ENCODE peak calls at places on chromosome 11, in four cellular contexts. R is IMR-90, W is H1, M is H9. Z is an unnamed sample.

GRCh38 chr11:103892603-103893002 is 143.8 kb upstream of the DDI1 start:
- DNase-seq in M (no peak), R (peak), W (no peak), Z (peak)

GRCh38 chr11:45654741-45655283 is 10.6 kb downstream of the CHST1 start:
- DNase-seq in W (no peak), M (no peak), R (no peak), Z (no peak)

GRCh38 chr11:46288451-46288850 is 11.0 kb downstream of the CREB3L1 start:
- DNase-seq in W (no peak), M (no peak), R (no peak), Z (no peak)

GRCh38 chr11:587978-588380 is 11.7 kb downstream of the PHRF1 start:
- DNase-seq in W (no peak), R (peak), M (no peak), Z (peak)

GRCh38 chr11:2928605-2929510 is at the start of gene PHLDA2:
- DNase-seq in W (peak), M (peak), R (peak), Z (peak)

GRCh38 chr11:131579932-131580387 is 209.5 kb downstream of the NTM start:
- DNase-seq in M (peak), W (peak), R (peak), Z (peak)

GRCh38 chr11:57306156-57306876 is 18.4 kb downstream of the TNKS1BP1 start:
- DNase-seq in M (no peak), R (peak), W (no peak), Z (no peak)

GRCh38 chr11:77085652-77086051 is 17.0 kb upstream of the OMP start:
- DNase-seq in W (no peak), R (no peak), M (no peak), Z (no peak)

GRCh38 chr11:33160147-33160546 is 1.1 kb downstream of the CSTF3 start:
- DNase-seq in R (peak), W (no peak), M (no peak), Z (peak)

GRCh38 chr11:33158596-33158995 is 2.7 kb downstream of the CSTF3 start:
- DNase-seq in M (no peak), R (no peak), W (no peak), Z (peak)

GRCh38 chr11:33161120-33162005 is at the start of gene CSTF3:
- DNase-seq in M (peak), W (peak), R (peak), Z (peak)

GRCh38 chr11:33157103-33158027 is 3.9 kb downstream of the CSTF3 start:
- DNase-seq in R (no peak), M (no peak), W (no peak), Z (no peak)

GRCh38 chr11:33160587-33160986 is 693 bp downstream of the CSTF3 start:
- DNase-seq in W (no peak), M (no peak), R (no peak), Z (no peak)
- H3K23ac ChIP-seq in W (no peak), M (no peak), R (peak), Z (no peak)

DNA sequence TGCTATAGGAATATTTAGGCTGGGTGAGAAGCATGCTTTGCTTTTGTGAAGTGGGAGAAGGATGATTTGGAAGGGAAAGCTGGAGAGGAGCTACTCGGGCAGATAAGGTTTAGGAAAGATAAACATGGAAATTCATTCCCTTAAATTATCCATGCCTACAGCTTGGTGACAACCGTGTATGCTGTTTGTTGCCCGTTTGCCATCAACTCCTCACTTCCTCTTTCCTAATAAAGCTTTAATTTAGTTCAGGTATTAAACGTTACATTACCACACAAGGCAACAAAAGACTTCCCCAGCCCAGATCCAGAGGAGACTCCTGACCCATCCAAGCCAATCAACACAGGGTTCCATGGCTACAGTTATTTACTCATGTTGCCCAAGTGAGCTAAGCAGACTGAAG is 101.8 kb upstream of the GRAMD1B start:
- DNase-seq in M (no peak), R (no peak), W (no peak), Z (no peak)
- H4K5ac ChIP-seq in M (no peak), R (no peak), W (no peak), Z (no peak)

DNA sequence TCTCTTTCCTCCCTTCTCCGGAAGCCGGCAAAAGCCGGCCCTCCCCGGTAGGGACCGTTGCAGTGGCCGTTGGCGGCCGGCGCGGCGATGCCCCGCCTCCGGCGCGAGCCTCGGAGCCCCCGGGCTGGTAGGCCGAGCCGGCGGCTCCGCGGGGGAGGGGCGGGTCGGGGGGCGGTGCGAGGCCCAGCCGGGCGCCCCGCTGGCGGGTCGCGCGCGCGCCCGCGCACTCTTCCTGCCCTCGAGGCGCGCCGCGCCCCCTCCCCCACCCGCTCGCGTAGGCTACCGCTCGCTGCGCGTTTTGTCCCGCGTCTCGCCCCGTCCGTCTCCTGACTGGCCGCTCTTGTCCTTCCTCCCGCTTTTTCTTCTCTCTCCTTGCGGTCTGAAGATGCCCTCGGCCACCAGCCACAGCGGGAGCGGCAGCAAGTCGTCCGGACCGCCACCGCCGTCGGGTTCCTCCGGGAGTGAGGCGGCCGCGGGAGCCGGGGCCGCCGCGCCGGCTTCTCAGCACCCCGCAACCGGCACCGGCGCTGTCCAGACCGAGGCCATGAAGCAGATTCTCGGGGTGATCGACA is 591 bp downstream of the CAPRIN1 start:
- DNase-seq in R (peak), W (peak), M (peak), Z (peak)
- H3K23ac ChIP-seq in R (peak), W (no peak), M (no peak), Z (peak)

GRCh38 chr11:48170840-48171233 is 45.8 kb upstream of the OR4B1 start:
- DNase-seq in M (no peak), W (no peak), R (peak), Z (no peak)

GRCh38 chr11:48169706-48170105 is 46.9 kb upstream of the OR4B1 start:
- DNase-seq in M (no peak), R (peak), W (no peak), Z (no peak)

GRCh38 chr11:48169259-48169658 is 47.4 kb upstream of the OR4B1 start:
- DNase-seq in W (no peak), R (no peak), M (no peak), Z (no peak)

GRCh38 chr11:48168815-48169214 is 47.8 kb upstream of the OR4B1 start:
- DNase-seq in R (no peak), W (no peak), M (no peak), Z (no peak)

DNA sequence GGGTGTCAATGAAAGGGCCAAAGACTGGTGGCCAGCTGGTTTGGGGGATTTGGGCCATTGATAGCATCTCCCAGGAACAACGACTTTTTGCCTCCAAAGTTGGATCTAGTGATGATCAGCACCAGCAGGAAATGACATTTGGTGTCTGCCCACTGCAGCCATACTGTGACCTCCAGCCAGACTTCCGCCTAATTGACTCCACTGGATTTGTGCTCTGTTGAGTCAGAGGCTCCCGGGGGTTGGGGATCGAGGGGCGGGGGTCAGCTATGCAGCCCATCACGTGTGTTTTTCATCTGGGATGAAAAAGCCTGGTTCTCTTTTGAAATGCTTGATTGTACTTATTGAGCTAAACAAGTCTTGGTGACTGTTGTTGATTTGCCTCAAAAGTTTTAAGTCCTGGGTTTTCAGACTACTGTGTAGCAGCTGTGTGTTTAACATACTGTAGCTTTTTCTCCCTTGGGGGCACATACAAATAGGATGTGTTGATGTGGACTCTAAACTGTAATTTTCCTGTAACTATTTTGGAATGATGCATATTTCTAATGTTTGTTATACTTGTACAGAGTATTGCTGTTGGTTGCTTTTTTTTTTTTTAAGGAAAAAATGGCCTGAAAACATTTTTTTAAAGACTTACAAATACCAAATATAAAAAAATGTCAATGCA is 46.3 kb upstream of the OR4B1 start:
- DNase-seq in M (no peak), R (peak), W (no peak), Z (peak)
- H4K5ac ChIP-seq in M (no peak), R (peak), W (no peak), Z (no peak)

GRCh38 chr11:47407746-47408590 is at the start of gene SLC39A13:
- DNase-seq in M (peak), W (peak), R (peak), Z (peak)

GRCh38 chr11:47409440-47410403 is 1.3 kb downstream of the SLC39A13 start:
- DNase-seq in R (no peak), W (no peak), M (no peak), Z (no peak)

GRCh38 chr11:47410404-47411264 is 2.2 kb downstream of the SLC39A13 start:
- DNase-seq in W (no peak), R (no peak), M (no peak), Z (no peak)

GRCh38 chr11:47406896-47407745 is 1.3 kb upstream of the SLC39A13 start:
- DNase-seq in M (peak), W (no peak), R (peak), Z (peak)

DNA sequence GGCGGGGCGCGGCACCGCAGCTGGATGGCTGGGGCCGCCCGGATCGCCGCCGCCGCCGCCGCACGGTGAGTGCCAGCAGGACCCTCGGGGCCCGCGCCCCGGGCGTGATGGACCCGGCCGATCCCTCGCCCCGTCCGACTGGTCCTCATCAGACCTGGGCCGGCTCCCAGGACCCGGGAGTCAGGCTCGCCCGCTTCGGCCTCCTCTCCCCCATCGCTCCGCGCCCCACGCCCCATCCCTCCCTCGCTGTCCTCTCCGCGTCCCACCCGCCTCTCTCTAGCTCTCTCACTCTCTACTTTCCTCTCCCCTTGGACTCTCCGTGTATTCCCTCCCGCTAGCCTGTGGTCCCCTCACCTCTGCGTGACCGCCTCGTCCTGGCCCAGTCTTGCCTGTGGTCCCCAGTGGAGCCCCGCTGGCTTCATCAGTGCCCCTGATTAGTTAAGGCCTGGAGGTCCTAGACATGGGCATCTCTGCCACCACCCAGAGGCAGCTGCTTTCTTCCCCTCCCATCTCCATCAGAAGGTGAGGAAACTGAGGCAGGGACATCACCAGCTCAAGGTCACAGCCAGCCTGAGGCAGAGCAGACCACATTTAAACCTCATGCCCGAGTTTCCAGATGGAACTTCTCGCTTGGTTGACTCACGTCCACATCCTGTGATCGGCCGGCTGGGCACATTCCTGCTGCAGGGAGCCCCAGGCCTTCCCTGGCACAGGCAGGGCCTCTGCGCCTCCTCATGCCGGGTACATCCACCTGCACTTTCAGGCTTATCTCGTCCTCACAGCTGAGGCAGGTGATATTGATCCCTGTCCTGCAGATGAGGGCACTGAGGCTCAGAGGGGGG is 429 bp downstream of the SLC39A13 start:
- DNase-seq in W (no peak), R (peak), M (peak), Z (peak)
- H3K23ac ChIP-seq in W (peak), R (peak), M (no peak), Z (peak)

DNA sequence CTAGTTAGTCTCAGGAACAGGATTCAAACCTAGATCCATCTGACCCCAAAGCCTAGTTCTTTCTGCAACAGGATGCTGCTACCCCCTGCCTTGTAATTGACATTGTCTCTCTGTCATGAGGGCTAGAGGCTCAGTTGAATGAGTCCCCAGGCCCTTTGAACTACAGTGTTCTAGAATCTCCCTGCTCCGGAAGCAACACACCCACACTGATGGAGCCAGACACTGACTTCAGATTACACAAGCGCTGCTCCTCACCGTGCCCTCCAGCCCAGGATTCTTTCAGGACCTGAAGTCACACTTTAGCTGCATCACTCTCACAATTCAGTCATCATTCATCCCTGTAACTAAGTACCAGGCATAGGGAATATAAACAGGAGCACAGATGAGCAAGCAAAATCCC is 69.7 kb downstream of the RAB30 start:
- DNase-seq in R (no peak), W (no peak), M (no peak), Z (peak)
- H4K5ac ChIP-seq in R (no peak), W (no peak), M (no peak), Z (no peak)

GRCh38 chr11:64661622-64662021 is 61.4 kb downstream of the NRXN2 start:
- DNase-seq in M (no peak), R (no peak), W (no peak), Z (no peak)

GRCh38 chr11:64665381-64665780 is 57.6 kb downstream of the NRXN2 start:
- DNase-seq in W (no peak), R (no peak), M (no peak), Z (peak)

GRCh38 chr11:64660706-64661105 is 62.3 kb downstream of the NRXN2 start:
- DNase-seq in W (no peak), R (no peak), M (no peak), Z (no peak)

GRCh38 chr11:64661146-64661545 is 61.9 kb downstream of the NRXN2 start:
- DNase-seq in M (no peak), R (peak), W (no peak), Z (no peak)

GRCh38 chr11:64663656-64664055 is 59.3 kb downstream of the NRXN2 start:
- DNase-seq in W (no peak), M (no peak), R (no peak), Z (no peak)
- H3K23ac ChIP-seq in W (no peak), M (no peak), R (no peak), Z (no peak)

DNA sequence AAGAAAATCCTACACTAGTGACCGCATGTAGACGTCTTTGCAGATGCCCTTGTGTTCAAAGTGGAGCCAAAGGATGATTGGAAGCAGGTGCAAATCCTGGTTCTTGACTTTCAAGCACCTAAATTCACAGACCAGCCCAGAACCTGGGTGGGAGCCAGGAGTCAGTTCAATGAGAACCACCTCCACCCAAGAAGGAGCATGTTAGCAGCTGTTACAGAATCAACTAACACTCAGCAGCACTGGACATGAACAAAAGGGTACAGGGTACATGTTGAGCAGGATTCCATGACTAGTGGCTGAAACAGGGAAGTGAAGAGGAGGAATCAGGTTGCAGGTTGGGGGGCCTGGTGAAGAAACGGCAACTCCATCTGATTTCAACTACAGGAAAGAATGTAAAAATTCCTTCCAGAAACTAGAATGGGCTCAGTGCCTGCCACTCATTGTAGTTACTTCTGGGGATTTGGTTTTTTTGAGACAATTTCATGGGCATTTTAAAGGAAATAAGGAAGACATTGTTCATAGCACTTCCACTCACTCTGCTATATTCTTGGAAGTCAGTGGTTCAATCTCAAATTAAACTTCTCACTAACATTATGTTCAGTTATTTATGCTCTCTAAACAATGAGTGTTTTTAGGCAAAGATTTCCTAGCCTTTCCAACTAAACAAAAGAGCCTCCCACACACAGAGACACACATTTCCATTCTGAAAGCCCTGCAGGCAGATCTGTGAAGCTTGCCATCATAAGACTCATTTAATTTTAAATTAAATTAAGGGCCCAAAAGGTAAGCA is 173.3 kb downstream of the CADM1 start:
- DNase-seq in M (no peak), R (no peak), W (no peak), Z (no peak)
- H4K5ac ChIP-seq in M (no peak), R (no peak), W (no peak), Z (no peak)

GRCh38 chr11:33668951-33669596 is 31.6 kb downstream of the C11orf91 start:
- DNase-seq in R (no peak), W (no peak), M (no peak), Z (no peak)
- H3K23ac ChIP-seq in R (peak), W (no peak), M (no peak), Z (no peak)

GRCh38 chr11:86126862-86127261 is 58.0 kb upstream of the PICALM start:
- DNase-seq in R (no peak), M (no peak), W (no peak), Z (no peak)
- H4K5ac ChIP-seq in R (no peak), M (no peak), W (no peak), Z (no peak)